ENCODE peak calls at places on chromosomes 16 and 17, in six cellular contexts. One of them, this sample, is unnamed.

GRCh38 chr17:51365090-51365489 is 104.7 kb downstream of the UTP18 start:
- DNase-seq in breast epithelium: no peak
- DNase-seq in WTC11: no peak
- DNase-seq in right atrium auricular region: no peak
- DNase-seq in AG04450: no peak
- DNase-seq in heart right ventricle: no peak
- DNase-seq in this sample: no peak

GRCh38 chr17:70313031-70313430 is 143.7 kb downstream of the KCNJ2 start:
- DNase-seq in right atrium auricular region: no peak
- DNase-seq in heart right ventricle: no peak
- DNase-seq in WTC11: no peak
- DNase-seq in AG04450: no peak
- DNase-seq in breast epithelium: no peak
- DNase-seq in this sample: no peak

GRCh38 chr16:67936124-67936875 is at the start of gene PSMB10:
- DNase-seq in breast epithelium: no peak
- DNase-seq in right atrium auricular region: no peak
- DNase-seq in heart right ventricle: peak; percentile 45
- DNase-seq in WTC11: peak; percentile 45
- DNase-seq in AG04450: no peak
- DNase-seq in this sample: no peak

GRCh38 chr17:19703776-19704371 is 12.5 kb downstream of the SLC47A2 start:
- DNase-seq in AG04450: no peak
- DNase-seq in right atrium auricular region: peak; percentile 57
- DNase-seq in WTC11: no peak
- DNase-seq in heart right ventricle: peak; percentile 33
- DNase-seq in breast epithelium: no peak
- DNase-seq in this sample: peak; percentile 16

GRCh38 chr16:12002447-12003006 is 26.0 kb downstream of the SNX29 start:
- DNase-seq in AG04450: no peak
- DNase-seq in breast epithelium: no peak
- DNase-seq in heart right ventricle: peak; percentile 23
- DNase-seq in right atrium auricular region: no peak
- DNase-seq in WTC11: no peak
- DNase-seq in this sample: peak; percentile 73

GRCh38 chr17:65297384-65297783 is 160.2 kb downstream of the RGS9 start:
- DNase-seq in WTC11: no peak
- DNase-seq in right atrium auricular region: no peak
- DNase-seq in AG04450: no peak
- DNase-seq in breast epithelium: no peak
- DNase-seq in heart right ventricle: no peak
- DNase-seq in this sample: no peak

GRCh38 chr17:72538921-72539352 is 418.1 kb downstream of the SOX9 start:
- DNase-seq in heart right ventricle: no peak
- DNase-seq in WTC11: peak; percentile 52
- DNase-seq in AG04450: no peak
- DNase-seq in right atrium auricular region: no peak
- DNase-seq in breast epithelium: no peak
- DNase-seq in this sample: no peak

GRCh38 chr16:70437582-70438324 is 1.1 kb downstream of the ST3GAL2 start:
- DNase-seq in WTC11: no peak
- DNase-seq in heart right ventricle: no peak
- DNase-seq in AG04450: no peak
- DNase-seq in right atrium auricular region: no peak
- DNase-seq in breast epithelium: no peak
- DNase-seq in this sample: no peak

GRCh38 chr17:66711936-66712335 is 123.0 kb upstream of the CACNG5 start:
- DNase-seq in breast epithelium: no peak
- DNase-seq in right atrium auricular region: no peak
- DNase-seq in WTC11: no peak
- DNase-seq in heart right ventricle: no peak
- DNase-seq in AG04450: no peak
- DNase-seq in this sample: no peak

GRCh38 chr17:81838753-81839255 is 4.0 kb upstream of the PPP1R27 start:
- DNase-seq in breast epithelium: no peak
- DNase-seq in AG04450: no peak
- DNase-seq in heart right ventricle: no peak
- DNase-seq in right atrium auricular region: no peak
- DNase-seq in WTC11: no peak
- DNase-seq in this sample: no peak

GRCh38 chr16:1159973-1160772 is 7.3 kb downstream of the CACNA1H start:
- DNase-seq in heart right ventricle: peak; percentile 47
- DNase-seq in WTC11: peak; percentile 42
- DNase-seq in breast epithelium: peak; percentile 63
- DNase-seq in AG04450: no peak
- DNase-seq in right atrium auricular region: peak; percentile 61
- DNase-seq in this sample: no peak

GRCh38 chr16:31474173-31474714 is 2.3 kb downstream of the TGFB1I1 start:
- DNase-seq in heart right ventricle: no peak
- DNase-seq in breast epithelium: no peak
- DNase-seq in WTC11: no peak
- DNase-seq in AG04450: peak; percentile 39
- DNase-seq in right atrium auricular region: no peak
- DNase-seq in this sample: no peak

GRCh38 chr17:48734328-48735056 is 5.9 kb upstream of the HOXB13 start:
- DNase-seq in breast epithelium: no peak
- DNase-seq in heart right ventricle: no peak
- DNase-seq in AG04450: no peak
- DNase-seq in right atrium auricular region: no peak
- DNase-seq in WTC11: no peak
- DNase-seq in this sample: no peak

GRCh38 chr16:49717693-49718092 is 138.2 kb downstream of the ZNF423 start:
- DNase-seq in AG04450: no peak
- DNase-seq in breast epithelium: no peak
- DNase-seq in WTC11: no peak
- DNase-seq in right atrium auricular region: no peak
- DNase-seq in heart right ventricle: no peak
- DNase-seq in this sample: no peak
- TF ChIP-seq CTCF in AG04450: no peak
- TF ChIP-seq CTCF in breast epithelium: no peak
- TF ChIP-seq CTCF in WTC11: no peak
- TF ChIP-seq CTCF in right atrium auricular region: no peak
- TF ChIP-seq CTCF in heart right ventricle: no peak
- TF ChIP-seq CTCF in this sample: no peak

DNA sequence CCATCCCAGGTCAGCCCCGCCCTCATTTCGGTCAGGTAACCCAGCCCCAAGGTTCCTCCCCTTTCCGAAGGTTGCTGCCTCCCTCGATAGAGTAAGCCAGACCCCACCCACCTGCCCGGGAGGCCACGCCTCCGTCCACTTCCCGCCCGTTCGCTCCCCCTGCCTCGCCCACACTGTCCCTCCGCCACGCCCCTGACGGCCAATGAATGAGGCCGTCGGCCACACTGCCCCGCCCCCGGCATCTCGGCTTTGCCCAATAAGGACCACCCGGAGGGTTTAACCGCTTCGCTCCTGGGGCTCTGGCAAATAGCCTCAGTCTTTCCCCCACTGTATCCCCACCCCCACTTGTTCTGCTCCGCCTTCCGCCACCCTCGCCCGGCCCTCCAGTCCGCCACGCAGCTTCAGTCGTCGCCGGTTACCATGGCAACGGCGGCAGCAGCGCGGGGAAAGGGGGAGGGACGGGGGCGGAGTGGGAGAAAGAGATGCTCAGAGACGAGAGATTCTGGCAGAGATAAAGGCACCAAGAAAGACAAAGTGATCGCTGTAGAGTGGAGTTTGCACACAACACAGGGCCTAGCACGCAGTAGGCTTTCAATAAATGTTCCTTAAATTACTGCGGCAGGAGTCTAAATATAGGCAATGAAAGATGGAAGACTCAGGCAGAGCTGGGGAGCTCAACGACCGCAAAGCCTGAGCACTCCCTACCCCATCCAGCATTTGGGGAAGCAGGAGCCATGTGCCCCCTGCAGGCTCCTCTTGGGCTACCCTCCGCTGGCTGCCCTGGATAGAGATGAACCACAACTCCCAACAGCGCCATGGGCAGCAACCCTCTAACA is 5.1 kb downstream of the DLG4 start:
- DNase-seq in WTC11: peak; percentile 100
- DNase-seq in AG04450: peak; percentile 89
- DNase-seq in breast epithelium: peak; percentile 98
- DNase-seq in heart right ventricle: peak; percentile 99
- DNase-seq in right atrium auricular region: peak; percentile 98
- DNase-seq in this sample: peak; percentile 94
- TF ChIP-seq CTCF in WTC11: no peak
- TF ChIP-seq CTCF in AG04450: peak; percentile 63
- TF ChIP-seq CTCF in breast epithelium: peak; percentile 22
- TF ChIP-seq CTCF in heart right ventricle: peak; percentile 64
- TF ChIP-seq CTCF in right atrium auricular region: peak; percentile 21
- TF ChIP-seq CTCF in this sample: peak; percentile 20

DNA sequence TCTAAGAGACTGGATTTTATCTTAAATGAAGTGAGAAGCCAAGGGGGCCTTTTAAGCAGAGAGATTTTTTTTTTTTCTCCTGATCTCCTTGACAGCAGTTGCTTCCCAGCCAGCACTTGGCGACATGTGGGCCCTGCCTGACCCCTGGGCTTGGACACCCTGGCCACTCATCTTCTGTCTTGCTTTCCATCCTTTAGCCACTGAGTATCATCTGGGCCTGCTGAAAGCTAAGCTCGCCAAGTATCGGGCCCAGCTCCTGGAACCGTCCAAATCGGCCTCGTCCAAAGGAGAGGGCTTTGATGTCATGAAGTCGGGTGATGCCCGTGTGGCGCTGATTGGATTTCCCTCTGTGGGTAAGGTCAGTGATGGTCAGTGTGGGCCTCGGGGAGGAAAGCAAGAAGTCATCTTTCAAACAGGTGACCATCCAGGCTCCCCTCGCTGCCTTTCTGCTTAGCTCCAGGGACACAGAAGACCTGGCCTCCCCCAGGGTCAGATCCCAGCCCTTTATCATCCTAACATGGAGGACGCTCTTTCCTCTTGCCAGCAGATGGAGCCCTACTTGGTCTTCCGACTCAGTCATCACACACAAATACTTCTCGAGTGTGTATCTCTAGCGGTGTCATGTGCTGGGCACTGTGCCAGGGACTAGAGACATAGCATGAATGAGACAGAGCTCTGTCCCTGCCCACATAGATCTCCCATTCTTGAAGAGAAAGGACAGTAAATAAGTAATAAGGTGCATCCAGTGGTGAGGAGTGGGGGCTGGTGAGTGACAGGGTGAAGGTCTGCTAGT is 6.1 kb downstream of the DRG2 start:
- DNase-seq in AG04450: peak; percentile 26
- DNase-seq in breast epithelium: no peak
- DNase-seq in heart right ventricle: peak; percentile 50
- DNase-seq in WTC11: peak; percentile 25
- DNase-seq in right atrium auricular region: peak; percentile 66
- DNase-seq in this sample: no peak
- TF ChIP-seq CTCF in AG04450: peak; percentile 56
- TF ChIP-seq CTCF in breast epithelium: no peak
- TF ChIP-seq CTCF in heart right ventricle: peak; percentile 45
- TF ChIP-seq CTCF in WTC11: peak; percentile 23
- TF ChIP-seq CTCF in right atrium auricular region: no peak
- TF ChIP-seq CTCF in this sample: peak; percentile 14

DNA sequence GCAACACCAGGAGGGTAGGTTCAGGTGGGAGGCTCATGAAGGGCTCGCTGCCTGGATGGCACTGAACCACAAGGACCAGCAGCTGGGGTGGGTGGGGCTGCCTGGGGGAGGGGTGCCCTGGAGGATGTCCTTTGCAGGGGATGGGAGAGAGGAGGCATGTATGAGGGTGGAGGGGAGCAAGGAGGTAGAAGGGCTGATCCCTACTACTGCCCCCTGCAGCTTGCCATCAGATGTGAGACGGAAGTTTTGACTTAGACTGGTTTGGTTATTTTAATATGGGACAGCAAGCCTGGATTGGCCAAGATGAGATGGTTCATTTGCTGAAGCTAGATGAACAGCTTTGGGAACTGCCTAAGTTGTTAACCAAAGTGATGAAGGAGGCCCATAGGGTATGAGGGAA is 115.9 kb downstream of the SEC14L1 start:
- DNase-seq in right atrium auricular region: no peak
- DNase-seq in heart right ventricle: no peak
- DNase-seq in breast epithelium: no peak
- DNase-seq in AG04450: no peak
- DNase-seq in WTC11: no peak
- DNase-seq in this sample: no peak
- TF ChIP-seq CTCF in right atrium auricular region: no peak
- TF ChIP-seq CTCF in heart right ventricle: no peak
- TF ChIP-seq CTCF in breast epithelium: no peak
- TF ChIP-seq CTCF in AG04450: no peak
- TF ChIP-seq CTCF in WTC11: no peak
- TF ChIP-seq CTCF in this sample: no peak

DNA sequence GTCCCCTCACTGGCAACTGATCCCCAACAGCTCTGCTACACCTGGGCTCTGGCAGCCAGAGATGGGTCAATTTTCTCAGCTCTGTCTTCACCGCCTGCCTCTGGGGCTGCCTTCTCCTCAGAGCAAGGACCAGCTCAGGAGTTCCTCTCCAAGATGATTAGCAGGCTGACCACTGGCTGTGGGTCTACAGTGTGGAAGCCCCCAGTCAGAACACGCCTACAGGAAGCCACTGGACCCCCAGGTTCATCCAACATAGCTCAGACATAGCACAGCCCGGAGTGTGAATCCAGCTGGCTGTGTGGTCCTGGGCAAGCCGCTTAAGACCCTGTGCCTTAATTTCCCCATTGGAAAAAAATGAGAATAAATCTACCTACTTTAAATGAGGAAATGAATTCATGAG is 4.9 kb downstream of the DOK4 start:
- DNase-seq in AG04450: no peak
- DNase-seq in WTC11: no peak
- DNase-seq in right atrium auricular region: no peak
- DNase-seq in heart right ventricle: no peak
- DNase-seq in breast epithelium: peak; percentile 9
- DNase-seq in this sample: no peak
- TF ChIP-seq CTCF in AG04450: no peak
- TF ChIP-seq CTCF in WTC11: no peak
- TF ChIP-seq CTCF in right atrium auricular region: no peak
- TF ChIP-seq CTCF in heart right ventricle: no peak
- TF ChIP-seq CTCF in breast epithelium: no peak
- TF ChIP-seq CTCF in this sample: no peak

DNA sequence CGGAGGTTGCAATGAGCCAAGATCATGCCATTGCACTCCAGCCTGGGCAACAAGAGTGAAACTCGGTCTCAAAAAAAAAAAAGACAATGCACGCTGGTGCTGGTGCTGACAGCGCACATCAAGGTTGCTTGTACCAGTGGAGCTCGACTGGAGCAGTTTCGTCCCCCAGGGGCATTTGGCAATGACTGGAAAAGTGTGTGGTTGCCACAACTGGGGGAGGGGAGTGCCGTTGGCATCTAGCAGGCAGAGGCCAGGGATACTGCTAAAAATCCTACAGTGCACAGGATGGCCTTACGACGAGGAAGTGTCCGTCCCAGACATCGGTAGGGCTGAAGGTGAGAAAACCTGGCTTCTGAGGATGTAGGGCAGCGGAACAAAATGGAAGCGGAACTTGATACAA is 2.4 kb downstream of the MEAK7 start:
- DNase-seq in AG04450: no peak
- DNase-seq in heart right ventricle: no peak
- DNase-seq in WTC11: no peak
- DNase-seq in right atrium auricular region: no peak
- DNase-seq in breast epithelium: peak; percentile 81
- DNase-seq in this sample: no peak
- TF ChIP-seq CTCF in AG04450: no peak
- TF ChIP-seq CTCF in heart right ventricle: no peak
- TF ChIP-seq CTCF in WTC11: no peak
- TF ChIP-seq CTCF in right atrium auricular region: no peak
- TF ChIP-seq CTCF in breast epithelium: no peak
- TF ChIP-seq CTCF in this sample: no peak

GRCh38 chr17:2875608-2876007 is 79.4 kb downstream of the RAP1GAP2 start:
- DNase-seq in AG04450: no peak
- DNase-seq in right atrium auricular region: no peak
- DNase-seq in breast epithelium: no peak
- DNase-seq in heart right ventricle: no peak
- DNase-seq in WTC11: no peak
- DNase-seq in this sample: no peak
- TF ChIP-seq CTCF in AG04450: no peak
- TF ChIP-seq CTCF in right atrium auricular region: no peak
- TF ChIP-seq CTCF in breast epithelium: no peak
- TF ChIP-seq CTCF in heart right ventricle: no peak
- TF ChIP-seq CTCF in WTC11: no peak
- TF ChIP-seq CTCF in this sample: no peak